ENCODE peak calls at places on chromosomes 3 and 15, in nine cellular contexts. One of them, this sample, is unnamed.

GRCh38 chr3:23481660-23482278 is 278.6 kb downstream of the UBE2E2 start:
- DNase-seq in HL-60: no peak
- DNase-seq in H9: no peak
- DNase-seq in cardiac fibroblast: no peak
- DNase-seq in Caco-2: no peak
- DNase-seq in endothelial cell: no peak
- DNase-seq in HFFc6: no peak
- DNase-seq in astrocyte of the spinal cord: no peak
- DNase-seq in kidney: no peak
- DNase-seq in this sample: no peak

GRCh38 chr15:35548435-35548834 is 2.5 kb upstream of the DPH6 start:
- DNase-seq in HL-60: no peak
- DNase-seq in H9: peak
- DNase-seq in cardiac fibroblast: peak
- DNase-seq in Caco-2: no peak
- DNase-seq in endothelial cell: no peak
- DNase-seq in HFFc6: no peak
- DNase-seq in astrocyte of the spinal cord: no peak
- DNase-seq in kidney: no peak
- DNase-seq in this sample: no peak

GRCh38 chr15:101807345-101807945 is 4.1 kb downstream of the OR4F6 start:
- DNase-seq in HL-60: no peak
- DNase-seq in H9: no peak
- DNase-seq in cardiac fibroblast: peak
- DNase-seq in Caco-2: no peak
- DNase-seq in endothelial cell: no peak
- DNase-seq in HFFc6: peak
- DNase-seq in astrocyte of the spinal cord: peak
- DNase-seq in kidney: no peak
- DNase-seq in this sample: no peak

GRCh38 chr15:82680200-82681102 is 29.2 kb downstream of the AP3B2 start:
- DNase-seq in HL-60: peak
- DNase-seq in H9: peak
- DNase-seq in cardiac fibroblast: no peak
- DNase-seq in Caco-2: no peak
- DNase-seq in endothelial cell: peak
- DNase-seq in HFFc6: no peak
- DNase-seq in astrocyte of the spinal cord: no peak
- DNase-seq in kidney: peak
- DNase-seq in this sample: no peak

GRCh38 chr15:64530472-64530871 is 70.1 kb downstream of the ZNF609 start:
- DNase-seq in HL-60: no peak
- DNase-seq in H9: no peak
- DNase-seq in cardiac fibroblast: no peak
- DNase-seq in Caco-2: no peak
- DNase-seq in endothelial cell: no peak
- DNase-seq in HFFc6: no peak
- DNase-seq in astrocyte of the spinal cord: no peak
- DNase-seq in kidney: no peak
- DNase-seq in this sample: no peak

GRCh38 chr3:55620361-55621025 is 133.4 kb upstream of the WNT5A start:
- DNase-seq in HL-60: no peak
- DNase-seq in H9: peak
- DNase-seq in cardiac fibroblast: peak
- DNase-seq in Caco-2: peak
- DNase-seq in endothelial cell: no peak
- DNase-seq in HFFc6: peak
- DNase-seq in astrocyte of the spinal cord: peak
- DNase-seq in kidney: no peak
- DNase-seq in this sample: peak

GRCh38 chr3:18424862-18425640 is at the start of gene SATB1:
- DNase-seq in HL-60: peak
- DNase-seq in H9: peak
- DNase-seq in cardiac fibroblast: peak
- DNase-seq in Caco-2: peak
- DNase-seq in endothelial cell: peak
- DNase-seq in HFFc6: peak
- DNase-seq in astrocyte of the spinal cord: peak
- DNase-seq in kidney: peak
- DNase-seq in this sample: peak

GRCh38 chr3:107446706-107447105 is 69.5 kb downstream of the CCDC54 start:
- DNase-seq in HL-60: no peak
- DNase-seq in H9: no peak
- DNase-seq in cardiac fibroblast: no peak
- DNase-seq in Caco-2: no peak
- DNase-seq in endothelial cell: no peak
- DNase-seq in HFFc6: no peak
- DNase-seq in astrocyte of the spinal cord: no peak
- DNase-seq in kidney: no peak
- DNase-seq in this sample: no peak

GRCh38 chr3:179608931-179609720 is 4.5 kb downstream of the NDUFB5 start:
- DNase-seq in HL-60: no peak
- DNase-seq in H9: no peak
- DNase-seq in cardiac fibroblast: no peak
- DNase-seq in Caco-2: no peak
- DNase-seq in endothelial cell: no peak
- DNase-seq in HFFc6: no peak
- DNase-seq in astrocyte of the spinal cord: no peak
- DNase-seq in kidney: no peak
- DNase-seq in this sample: no peak

GRCh38 chr3:38528457-38528856 is 32.3 kb downstream of the EXOG start:
- DNase-seq in HL-60: no peak
- DNase-seq in H9: peak
- DNase-seq in cardiac fibroblast: no peak
- DNase-seq in Caco-2: no peak
- DNase-seq in endothelial cell: no peak
- DNase-seq in HFFc6: no peak
- DNase-seq in astrocyte of the spinal cord: no peak
- DNase-seq in kidney: no peak
- DNase-seq in this sample: no peak

GRCh38 chr3:32577621-32578556 is 7.2 kb upstream of the DYNC1LI1 start:
- DNase-seq in HL-60: peak
- DNase-seq in H9: no peak
- DNase-seq in cardiac fibroblast: peak
- DNase-seq in Caco-2: no peak
- DNase-seq in endothelial cell: no peak
- DNase-seq in HFFc6: peak
- DNase-seq in astrocyte of the spinal cord: peak
- DNase-seq in kidney: no peak
- DNase-seq in this sample: no peak

DNA sequence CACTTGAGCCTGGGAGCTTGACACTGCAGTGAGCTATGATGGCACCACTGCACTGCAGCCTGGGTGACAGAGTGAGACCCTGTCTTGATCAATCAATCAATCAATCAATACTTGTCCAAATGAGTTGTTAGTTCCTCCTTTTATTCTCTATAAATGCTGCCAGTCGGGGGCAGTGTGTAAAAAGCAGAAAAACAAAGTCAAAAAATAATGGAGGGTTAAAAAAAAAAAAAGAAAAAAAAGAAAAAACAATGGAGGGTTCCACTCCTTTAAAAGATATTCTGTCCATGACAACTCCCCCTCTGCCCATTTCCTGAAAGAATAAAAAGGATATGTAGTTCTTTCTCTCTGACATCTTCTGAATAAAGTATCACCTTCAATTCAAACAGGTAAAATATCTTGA is 1068.6 kb downstream of the FHIT start:
- DNase-seq in HL-60: no peak
- DNase-seq in H9: no peak
- DNase-seq in cardiac fibroblast: no peak
- DNase-seq in Caco-2: no peak
- DNase-seq in endothelial cell: no peak
- DNase-seq in HFFc6: no peak
- DNase-seq in astrocyte of the spinal cord: no peak
- DNase-seq in kidney: no peak
- DNase-seq in this sample: no peak
- TF ChIP-seq CTCF in HL-60: no peak
- TF ChIP-seq CTCF in H9: peak
- TF ChIP-seq CTCF in cardiac fibroblast: no peak
- TF ChIP-seq CTCF in Caco-2: peak
- TF ChIP-seq CTCF in endothelial cell: peak
- TF ChIP-seq CTCF in HFFc6: no peak
- TF ChIP-seq CTCF in astrocyte of the spinal cord: no peak
- TF ChIP-seq CTCF in kidney: no peak
- TF ChIP-seq CTCF in this sample: no peak

GRCh38 chr3:150315711-150316110 is 92.4 kb upstream of the TSC22D2 start:
- DNase-seq in HL-60: no peak
- DNase-seq in H9: no peak
- DNase-seq in cardiac fibroblast: no peak
- DNase-seq in Caco-2: no peak
- DNase-seq in endothelial cell: no peak
- DNase-seq in HFFc6: no peak
- DNase-seq in astrocyte of the spinal cord: no peak
- DNase-seq in kidney: no peak
- DNase-seq in this sample: no peak

GRCh38 chr3:150319900-150320299 is 88.2 kb upstream of the TSC22D2 start:
- DNase-seq in HL-60: no peak
- DNase-seq in H9: no peak
- DNase-seq in cardiac fibroblast: peak
- DNase-seq in Caco-2: peak
- DNase-seq in endothelial cell: no peak
- DNase-seq in HFFc6: peak
- DNase-seq in astrocyte of the spinal cord: peak
- DNase-seq in kidney: no peak
- DNase-seq in this sample: no peak

GRCh38 chr3:150312018-150312657 is 96.0 kb upstream of the TSC22D2 start:
- DNase-seq in HL-60: no peak
- DNase-seq in H9: no peak
- DNase-seq in cardiac fibroblast: no peak
- DNase-seq in Caco-2: no peak
- DNase-seq in endothelial cell: no peak
- DNase-seq in HFFc6: no peak
- DNase-seq in astrocyte of the spinal cord: no peak
- DNase-seq in kidney: no peak
- DNase-seq in this sample: no peak

GRCh38 chr3:150314248-150315027 is 93.7 kb upstream of the TSC22D2 start:
- DNase-seq in HL-60: no peak
- DNase-seq in H9: no peak
- DNase-seq in cardiac fibroblast: no peak
- DNase-seq in Caco-2: peak
- DNase-seq in endothelial cell: no peak
- DNase-seq in HFFc6: no peak
- DNase-seq in astrocyte of the spinal cord: no peak
- DNase-seq in kidney: no peak
- DNase-seq in this sample: no peak

GRCh38 chr3:150317469-150317868 is 90.6 kb upstream of the TSC22D2 start:
- DNase-seq in HL-60: no peak
- DNase-seq in H9: no peak
- DNase-seq in cardiac fibroblast: no peak
- DNase-seq in Caco-2: no peak
- DNase-seq in endothelial cell: no peak
- DNase-seq in HFFc6: no peak
- DNase-seq in astrocyte of the spinal cord: no peak
- DNase-seq in kidney: no peak
- DNase-seq in this sample: no peak
- TF ChIP-seq CTCF in HL-60: no peak
- TF ChIP-seq CTCF in H9: no peak
- TF ChIP-seq CTCF in cardiac fibroblast: no peak
- TF ChIP-seq CTCF in Caco-2: no peak
- TF ChIP-seq CTCF in endothelial cell: no peak
- TF ChIP-seq CTCF in HFFc6: no peak
- TF ChIP-seq CTCF in astrocyte of the spinal cord: no peak
- TF ChIP-seq CTCF in kidney: no peak
- TF ChIP-seq CTCF in this sample: no peak

DNA sequence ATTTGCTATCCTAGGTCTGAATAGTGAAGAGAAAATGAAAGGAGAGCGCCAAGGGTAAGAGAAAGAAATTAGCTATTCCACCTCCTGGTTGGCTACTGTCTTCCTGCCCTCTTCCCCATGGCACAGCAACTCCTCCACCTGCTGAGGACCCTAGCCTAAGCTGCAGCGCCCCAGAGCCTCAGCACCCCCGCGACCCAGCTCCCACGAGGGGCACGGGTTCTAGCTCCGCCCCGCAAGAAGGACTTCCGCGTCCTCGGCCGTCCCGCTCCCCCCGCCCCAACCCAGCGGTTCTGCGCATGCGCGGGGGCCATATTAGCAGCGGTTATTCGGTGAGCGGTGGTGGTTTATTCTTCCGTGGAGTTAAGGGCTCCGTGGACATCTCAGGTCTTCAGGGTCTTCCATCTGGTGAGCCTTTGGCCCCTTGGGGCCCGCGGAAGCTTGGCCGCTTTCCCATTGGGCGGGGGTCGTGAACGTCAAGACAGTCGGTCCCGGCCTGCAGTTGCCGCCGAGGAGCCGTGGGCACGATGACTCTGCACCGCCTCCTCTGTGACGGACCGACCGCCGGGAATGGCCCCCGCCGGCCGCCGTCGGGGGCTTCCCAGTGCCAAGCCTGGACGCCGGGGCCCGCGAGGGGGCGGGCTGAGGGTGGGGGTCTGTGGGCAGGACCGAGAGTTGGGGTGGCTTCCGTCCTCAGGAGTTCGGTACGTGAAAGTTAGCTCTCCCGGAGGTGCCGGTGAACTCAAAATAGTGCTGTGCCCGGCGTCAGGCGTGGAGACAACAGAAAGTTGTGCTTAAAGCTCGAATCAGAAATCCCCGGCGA is at the start of gene PSMA4:
- DNase-seq in HL-60: peak
- DNase-seq in H9: peak
- DNase-seq in cardiac fibroblast: peak
- DNase-seq in Caco-2: peak
- DNase-seq in endothelial cell: peak
- DNase-seq in HFFc6: peak
- DNase-seq in astrocyte of the spinal cord: peak
- DNase-seq in kidney: peak
- DNase-seq in this sample: peak
- TF ChIP-seq CTCF in HL-60: no peak
- TF ChIP-seq CTCF in H9: peak
- TF ChIP-seq CTCF in cardiac fibroblast: peak
- TF ChIP-seq CTCF in Caco-2: no peak
- TF ChIP-seq CTCF in endothelial cell: no peak
- TF ChIP-seq CTCF in HFFc6: peak
- TF ChIP-seq CTCF in astrocyte of the spinal cord: peak
- TF ChIP-seq CTCF in kidney: no peak
- TF ChIP-seq CTCF in this sample: no peak

DNA sequence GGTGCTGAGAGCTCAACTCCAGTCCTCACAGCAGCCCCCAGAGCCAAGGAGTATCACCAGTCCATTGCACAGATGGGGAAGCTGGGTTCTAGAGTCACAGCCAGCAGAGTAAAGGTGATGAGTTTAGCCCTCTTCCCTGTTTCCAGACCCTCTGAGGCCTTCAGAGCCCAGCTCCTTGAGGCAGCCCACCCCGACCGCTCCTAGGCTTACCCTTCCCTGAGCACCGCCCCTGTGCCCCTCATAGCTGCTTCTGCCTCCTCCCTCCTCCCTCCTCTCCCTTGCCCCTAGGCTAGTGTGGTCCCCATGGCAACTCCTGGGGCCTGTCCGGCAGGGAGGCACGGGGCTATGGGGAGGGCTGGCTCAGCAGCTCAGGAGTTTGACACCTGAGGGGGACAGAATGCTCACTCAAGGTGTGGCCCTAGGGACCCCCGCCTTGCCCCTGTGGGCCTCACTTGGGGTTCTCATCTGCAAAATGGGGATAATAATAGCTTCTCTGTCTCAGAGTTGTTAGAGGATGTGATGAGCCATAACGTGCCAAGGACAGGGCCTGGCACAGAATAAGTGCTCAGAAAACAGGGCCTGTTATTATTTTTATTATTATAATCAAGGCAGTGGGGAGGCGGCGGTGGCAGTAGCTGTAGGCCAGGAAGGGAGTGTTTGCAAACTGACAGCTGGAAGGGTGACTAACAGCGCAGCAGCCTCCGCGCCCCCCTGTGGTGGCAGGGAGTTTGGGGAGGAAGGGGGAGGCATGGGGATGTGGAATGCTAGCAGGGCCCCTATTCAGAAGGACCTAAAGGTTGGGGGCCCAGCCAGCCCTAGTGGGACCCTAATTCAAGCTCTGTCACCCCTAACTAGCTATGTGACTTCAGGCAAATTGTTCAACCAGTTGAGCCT is 11.5 kb downstream of the CSK start:
- DNase-seq in HL-60: no peak
- DNase-seq in H9: no peak
- DNase-seq in cardiac fibroblast: peak
- DNase-seq in Caco-2: no peak
- DNase-seq in endothelial cell: no peak
- DNase-seq in HFFc6: no peak
- DNase-seq in astrocyte of the spinal cord: peak
- DNase-seq in kidney: no peak
- DNase-seq in this sample: no peak
- TF ChIP-seq CTCF in HL-60: peak
- TF ChIP-seq CTCF in H9: no peak
- TF ChIP-seq CTCF in cardiac fibroblast: peak
- TF ChIP-seq CTCF in Caco-2: no peak
- TF ChIP-seq CTCF in endothelial cell: no peak
- TF ChIP-seq CTCF in HFFc6: no peak
- TF ChIP-seq CTCF in astrocyte of the spinal cord: peak
- TF ChIP-seq CTCF in kidney: no peak
- TF ChIP-seq CTCF in this sample: peak

This sample was measured in CD14-positive monocyte.